ENCODE peak calls at places on chromosomes 12 and 14, in eight cellular contexts. One of them, this sample, is unnamed.

GRCh38 chr12:47017901-47018479 is 61.4 kb upstream of the PCED1B start:
- DNase-seq in RWPE1: peak; percentile 72
- DNase-seq in uterus: no peak
- DNase-seq in heart left ventricle: no peak
- DNase-seq in A549: peak; percentile 22
- DNase-seq in colonic mucosa: no peak
- DNase-seq in breast epithelium: no peak
- DNase-seq in CD8-positive, alpha-beta T cell: no peak
- DNase-seq in this sample: no peak

GRCh38 chr12:2154050-2154449 is 101.3 kb downstream of the CACNA1C start:
- DNase-seq in RWPE1: no peak
- DNase-seq in uterus: no peak
- DNase-seq in heart left ventricle: no peak
- DNase-seq in A549: no peak
- DNase-seq in colonic mucosa: no peak
- DNase-seq in breast epithelium: no peak
- DNase-seq in CD8-positive, alpha-beta T cell: no peak
- DNase-seq in this sample: peak; percentile 50

GRCh38 chr12:19945559-19946485 is 422.5 kb upstream of the PDE3A start:
- DNase-seq in RWPE1: no peak
- DNase-seq in uterus: no peak
- DNase-seq in heart left ventricle: no peak
- DNase-seq in A549: peak; percentile 12
- DNase-seq in colonic mucosa: no peak
- DNase-seq in breast epithelium: no peak
- DNase-seq in CD8-positive, alpha-beta T cell: no peak
- DNase-seq in this sample: peak; percentile 3

GRCh38 chr12:15774819-15775218 is 14.4 kb downstream of the EPS8 start:
- DNase-seq in RWPE1: no peak
- DNase-seq in uterus: no peak
- DNase-seq in heart left ventricle: no peak
- DNase-seq in A549: no peak
- DNase-seq in colonic mucosa: no peak
- DNase-seq in breast epithelium: no peak
- DNase-seq in CD8-positive, alpha-beta T cell: no peak
- DNase-seq in this sample: no peak

GRCh38 chr12:127162307-127162706 is 1104.7 kb upstream of the TMEM132C start:
- DNase-seq in RWPE1: no peak
- DNase-seq in uterus: no peak
- DNase-seq in heart left ventricle: no peak
- DNase-seq in A549: no peak
- DNase-seq in colonic mucosa: no peak
- DNase-seq in breast epithelium: no peak
- DNase-seq in CD8-positive, alpha-beta T cell: no peak
- DNase-seq in this sample: no peak

GRCh38 chr12:121741743-121742142 is 29.2 kb downstream of the TMEM120B start:
- DNase-seq in RWPE1: no peak
- DNase-seq in uterus: no peak
- DNase-seq in heart left ventricle: no peak
- DNase-seq in A549: no peak
- DNase-seq in colonic mucosa: no peak
- DNase-seq in breast epithelium: no peak
- DNase-seq in CD8-positive, alpha-beta T cell: no peak
- DNase-seq in this sample: no peak

GRCh38 chr14:21268612-21269251 is 510 bp downstream of the HNRNPC start:
- DNase-seq in RWPE1: no peak
- DNase-seq in uterus: no peak
- DNase-seq in heart left ventricle: no peak
- DNase-seq in A549: no peak
- DNase-seq in colonic mucosa: peak; percentile 45
- DNase-seq in breast epithelium: peak; percentile 48
- DNase-seq in CD8-positive, alpha-beta T cell: no peak
- DNase-seq in this sample: no peak

GRCh38 chr12:125065753-125066570 is 727 bp downstream of the AACS start:
- DNase-seq in RWPE1: peak; percentile 12
- DNase-seq in uterus: no peak
- DNase-seq in heart left ventricle: no peak
- DNase-seq in A549: peak; percentile 28
- DNase-seq in colonic mucosa: peak; percentile 25
- DNase-seq in breast epithelium: no peak
- DNase-seq in CD8-positive, alpha-beta T cell: no peak
- DNase-seq in this sample: no peak

GRCh38 chr14:84482256-84483071 is 1047.5 kb upstream of the FLRT2 start:
- DNase-seq in RWPE1: peak; percentile 19
- DNase-seq in uterus: no peak
- DNase-seq in heart left ventricle: no peak
- DNase-seq in A549: no peak
- DNase-seq in colonic mucosa: no peak
- DNase-seq in breast epithelium: no peak
- DNase-seq in CD8-positive, alpha-beta T cell: no peak
- DNase-seq in this sample: peak; percentile 18

GRCh38 chr14:54807428-54807827 is 95.2 kb downstream of the GCH1 start:
- DNase-seq in RWPE1: no peak
- DNase-seq in uterus: no peak
- DNase-seq in heart left ventricle: no peak
- DNase-seq in A549: no peak
- DNase-seq in colonic mucosa: no peak
- DNase-seq in breast epithelium: no peak
- DNase-seq in CD8-positive, alpha-beta T cell: peak; percentile 15
- DNase-seq in this sample: no peak

GRCh38 chr14:29927596-29928341 is at the start of gene PRKD1:
- DNase-seq in RWPE1: peak; percentile 41
- DNase-seq in uterus: peak; percentile 62
- DNase-seq in heart left ventricle: peak; percentile 72
- DNase-seq in A549: peak; percentile 65
- DNase-seq in colonic mucosa: peak; percentile 48
- DNase-seq in breast epithelium: no peak
- DNase-seq in CD8-positive, alpha-beta T cell: no peak
- DNase-seq in this sample: no peak

GRCh38 chr14:70514168-70515069 is 20.4 kb downstream of the ADAM20 start:
- DNase-seq in RWPE1: no peak
- DNase-seq in uterus: no peak
- DNase-seq in heart left ventricle: no peak
- DNase-seq in A549: no peak
- DNase-seq in colonic mucosa: no peak
- DNase-seq in breast epithelium: no peak
- DNase-seq in CD8-positive, alpha-beta T cell: no peak
- DNase-seq in this sample: no peak

GRCh38 chr14:93748208-93749080 is 39.8 kb downstream of the PRIMA1 start:
- DNase-seq in RWPE1: no peak
- DNase-seq in uterus: no peak
- DNase-seq in heart left ventricle: peak; percentile 71
- DNase-seq in A549: no peak
- DNase-seq in colonic mucosa: no peak
- DNase-seq in breast epithelium: no peak
- DNase-seq in CD8-positive, alpha-beta T cell: no peak
- DNase-seq in this sample: no peak

GRCh38 chr12:106110626-106111300 is 28.0 kb downstream of the NUAK1 start:
- DNase-seq in RWPE1: no peak
- DNase-seq in uterus: no peak
- DNase-seq in heart left ventricle: no peak
- DNase-seq in A549: no peak
- DNase-seq in colonic mucosa: peak; percentile 64
- DNase-seq in breast epithelium: no peak
- DNase-seq in CD8-positive, alpha-beta T cell: no peak
- DNase-seq in this sample: no peak

GRCh38 chr12:53985900-53986685 is 1.1 kb downstream of the HOXC10 start:
- DNase-seq in RWPE1: no peak
- DNase-seq in uterus: no peak
- DNase-seq in heart left ventricle: peak; percentile 19
- DNase-seq in A549: no peak
- DNase-seq in colonic mucosa: no peak
- DNase-seq in breast epithelium: no peak
- DNase-seq in CD8-positive, alpha-beta T cell: no peak
- DNase-seq in this sample: no peak

GRCh38 chr12:127677537-127678131 is 589.3 kb upstream of the TMEM132C start:
- DNase-seq in RWPE1: peak; percentile 53
- DNase-seq in uterus: peak; percentile 65
- DNase-seq in heart left ventricle: peak; percentile 53
- DNase-seq in A549: peak; percentile 36
- DNase-seq in colonic mucosa: peak; percentile 53
- DNase-seq in breast epithelium: peak; percentile 27
- DNase-seq in CD8-positive, alpha-beta T cell: peak; percentile 53
- DNase-seq in this sample: peak; percentile 38

GRCh38 chr12:87196329-87196728 is 832.9 kb downstream of the C12orf50 start:
- DNase-seq in RWPE1: no peak
- DNase-seq in uterus: no peak
- DNase-seq in heart left ventricle: no peak
- DNase-seq in A549: no peak
- DNase-seq in colonic mucosa: no peak
- DNase-seq in breast epithelium: no peak
- DNase-seq in CD8-positive, alpha-beta T cell: no peak
- DNase-seq in this sample: no peak

GRCh38 chr14:54672688-54673087 is 105.8 kb downstream of the SAMD4A start:
- DNase-seq in RWPE1: no peak
- DNase-seq in uterus: no peak
- DNase-seq in heart left ventricle: no peak
- DNase-seq in A549: no peak
- DNase-seq in colonic mucosa: no peak
- DNase-seq in breast epithelium: no peak
- DNase-seq in CD8-positive, alpha-beta T cell: no peak
- DNase-seq in this sample: no peak

GRCh38 chr14:94173471-94173884 is 644 bp upstream of the PPP4R4 start:
- DNase-seq in RWPE1: no peak
- DNase-seq in uterus: no peak
- DNase-seq in heart left ventricle: no peak
- DNase-seq in A549: no peak
- DNase-seq in colonic mucosa: peak; percentile 25
- DNase-seq in breast epithelium: no peak
- DNase-seq in CD8-positive, alpha-beta T cell: peak; percentile 58
- DNase-seq in this sample: no peak

GRCh38 chr14:94936411-94936892 is 166.5 kb upstream of the GSC start:
- DNase-seq in RWPE1: no peak
- DNase-seq in uterus: peak; percentile 72
- DNase-seq in heart left ventricle: peak; percentile 76
- DNase-seq in A549: no peak
- DNase-seq in colonic mucosa: peak; percentile 58
- DNase-seq in breast epithelium: peak; percentile 55
- DNase-seq in CD8-positive, alpha-beta T cell: no peak
- DNase-seq in this sample: no peak

GRCh38 chr12:114685869-114686268 is 1.9 kb upstream of the TBX3 start:
- DNase-seq in RWPE1: no peak
- DNase-seq in uterus: no peak
- DNase-seq in heart left ventricle: no peak
- DNase-seq in A549: no peak
- DNase-seq in colonic mucosa: no peak
- DNase-seq in breast epithelium: no peak
- DNase-seq in CD8-positive, alpha-beta T cell: no peak
- DNase-seq in this sample: no peak

GRCh38 chr14:67311868-67312267 is 47.7 kb downstream of the ATP6V1D start:
- DNase-seq in RWPE1: peak; percentile 30
- DNase-seq in uterus: no peak
- DNase-seq in heart left ventricle: no peak
- DNase-seq in A549: no peak
- DNase-seq in colonic mucosa: no peak
- DNase-seq in breast epithelium: no peak
- DNase-seq in CD8-positive, alpha-beta T cell: no peak
- DNase-seq in this sample: no peak

GRCh38 chr12:70849265-70849960 is 71.1 kb downstream of the PTPRR start:
- DNase-seq in RWPE1: peak; percentile 28
- DNase-seq in uterus: no peak
- DNase-seq in heart left ventricle: no peak
- DNase-seq in A549: peak; percentile 4
- DNase-seq in colonic mucosa: no peak
- DNase-seq in breast epithelium: no peak
- DNase-seq in CD8-positive, alpha-beta T cell: no peak
- DNase-seq in this sample: no peak

GRCh38 chr12:29054790-29055663 is 94.1 kb upstream of the FAR2 start:
- DNase-seq in RWPE1: no peak
- DNase-seq in uterus: no peak
- DNase-seq in heart left ventricle: no peak
- DNase-seq in A549: no peak
- DNase-seq in colonic mucosa: no peak
- DNase-seq in breast epithelium: no peak
- DNase-seq in CD8-positive, alpha-beta T cell: no peak
- DNase-seq in this sample: no peak

GRCh38 chr12:1083086-1083887 is 92.3 kb downstream of the ERC1 start:
- DNase-seq in RWPE1: no peak
- DNase-seq in uterus: no peak
- DNase-seq in heart left ventricle: no peak
- DNase-seq in A549: no peak
- DNase-seq in colonic mucosa: no peak
- DNase-seq in breast epithelium: no peak
- DNase-seq in CD8-positive, alpha-beta T cell: no peak
- DNase-seq in this sample: no peak

GRCh38 chr12:82040987-82041743 is 282.0 kb upstream of the PPFIA2 start:
- DNase-seq in RWPE1: no peak
- DNase-seq in uterus: no peak
- DNase-seq in heart left ventricle: no peak
- DNase-seq in A549: no peak
- DNase-seq in colonic mucosa: no peak
- DNase-seq in breast epithelium: no peak
- DNase-seq in CD8-positive, alpha-beta T cell: no peak
- DNase-seq in this sample: no peak
- H3K27ac ChIP-seq in RWPE1: no peak overlapping the region
- H3K27ac ChIP-seq in uterus: no peak overlapping the region
- H3K27ac ChIP-seq in heart left ventricle: no peak overlapping the region
- H3K27ac ChIP-seq in A549: no peak overlapping the region
- H3K27ac ChIP-seq in colonic mucosa: no peak overlapping the region
- H3K27ac ChIP-seq in breast epithelium: no peak overlapping the region
- H3K27ac ChIP-seq in CD8-positive, alpha-beta T cell: no peak overlapping the region
- H3K27ac ChIP-seq in this sample: no peak overlapping the region

GRCh38 chr14:58026219-58026618 is 125.8 kb downstream of the ARMH4 start:
- DNase-seq in RWPE1: no peak
- DNase-seq in uterus: no peak
- DNase-seq in heart left ventricle: no peak
- DNase-seq in A549: no peak
- DNase-seq in colonic mucosa: no peak
- DNase-seq in breast epithelium: no peak
- DNase-seq in CD8-positive, alpha-beta T cell: no peak
- DNase-seq in this sample: no peak
- H3K27ac ChIP-seq in RWPE1: no peak overlapping the region
- H3K27ac ChIP-seq in uterus: no peak overlapping the region
- H3K27ac ChIP-seq in heart left ventricle: no peak overlapping the region
- H3K27ac ChIP-seq in A549: no peak overlapping the region
- H3K27ac ChIP-seq in colonic mucosa: no peak overlapping the region
- H3K27ac ChIP-seq in breast epithelium: no peak overlapping the region
- H3K27ac ChIP-seq in CD8-positive, alpha-beta T cell: no peak overlapping the region
- H3K27ac ChIP-seq in this sample: no peak overlapping the region

GRCh38 chr12:24947541-24948451 is 1.1 kb downstream of the BCAT1 start:
- DNase-seq in RWPE1: no peak
- DNase-seq in uterus: no peak
- DNase-seq in heart left ventricle: no peak
- DNase-seq in A549: no peak
- DNase-seq in colonic mucosa: no peak
- DNase-seq in breast epithelium: no peak
- DNase-seq in CD8-positive, alpha-beta T cell: no peak
- DNase-seq in this sample: no peak
- H3K27ac ChIP-seq in RWPE1: no peak overlapping the region
- H3K27ac ChIP-seq in uterus: peak overlapping the region; percentile 46
- H3K27ac ChIP-seq in heart left ventricle: no peak overlapping the region
- H3K27ac ChIP-seq in A549: peak overlapping the region; percentile 93
- H3K27ac ChIP-seq in colonic mucosa: no peak overlapping the region
- H3K27ac ChIP-seq in breast epithelium: no peak overlapping the region
- H3K27ac ChIP-seq in CD8-positive, alpha-beta T cell: no peak overlapping the region
- H3K27ac ChIP-seq in this sample: peak overlapping the region; percentile 92

DNA sequence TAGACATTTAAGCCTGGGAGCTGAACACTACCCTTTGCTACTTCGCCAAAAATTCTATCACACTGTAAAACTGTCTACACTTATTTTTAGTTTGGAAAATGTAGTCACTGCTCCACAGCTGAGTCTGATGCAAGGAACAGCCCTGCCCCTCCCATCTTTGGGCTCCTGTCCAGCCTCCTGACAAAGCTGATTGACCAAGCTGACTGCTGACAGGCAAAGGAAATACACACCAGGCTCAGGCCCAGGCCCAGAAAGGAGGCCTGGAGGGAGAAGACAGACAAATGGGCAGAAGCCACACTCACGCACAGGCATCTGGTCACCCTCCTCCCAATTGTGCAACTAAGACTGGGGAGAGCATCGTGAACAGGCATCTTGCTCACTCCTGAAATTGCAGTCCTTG is 55.3 kb downstream of the ISCA2 start:
- DNase-seq in RWPE1: no peak
- DNase-seq in uterus: peak; percentile 69
- DNase-seq in heart left ventricle: peak; percentile 92
- DNase-seq in A549: no peak
- DNase-seq in colonic mucosa: no peak
- DNase-seq in breast epithelium: no peak
- DNase-seq in CD8-positive, alpha-beta T cell: no peak
- DNase-seq in this sample: no peak
- H3K27ac ChIP-seq in RWPE1: peak overlapping the region; percentile 81
- H3K27ac ChIP-seq in uterus: peak overlapping the region; percentile 2
- H3K27ac ChIP-seq in heart left ventricle: no peak overlapping the region
- H3K27ac ChIP-seq in A549: peak overlapping the region; percentile 70
- H3K27ac ChIP-seq in colonic mucosa: no peak overlapping the region
- H3K27ac ChIP-seq in breast epithelium: no peak overlapping the region
- H3K27ac ChIP-seq in CD8-positive, alpha-beta T cell: no peak overlapping the region
- H3K27ac ChIP-seq in this sample: peak overlapping the region; percentile 39